ENCODE peak calls at places on chromosome 21, in seven cellular contexts. K is breast epithelium, D is RWPE2, V is GM23338, P is H1, W is lower lobe of right lung, E is lung. Z is an unnamed sample.

GRCh38 chr21:38840456-38841129 is 34.9 kb downstream of the ETS2 start:
- DNase-seq in K (no peak), D (no peak), V (no peak), P (no peak), W (no peak), E (no peak), Z (no peak)

GRCh38 chr21:17454315-17455027 is 58.4 kb upstream of the CXADR start:
- DNase-seq in K (no peak), D (peak; percentile 61), V (peak; percentile 89), P (peak; percentile 98), W (no peak), E (no peak), Z (no peak)

GRCh38 chr21:32061755-32062154 is 188.9 kb downstream of the HUNK start:
- DNase-seq in K (no peak), D (no peak), V (no peak), P (no peak), W (no peak), E (no peak), Z (no peak)

GRCh38 chr21:35849131-35849530 is 211.2 kb downstream of the SETD4 start:
- DNase-seq in K (no peak), D (no peak), V (no peak), P (no peak), W (no peak), E (no peak), Z (no peak)

GRCh38 chr21:45294509-45295291 is 7.0 kb upstream of the POFUT2 start:
- DNase-seq in K (peak; percentile 53), D (no peak), V (peak; percentile 61), P (peak; percentile 62), W (peak; percentile 64), E (peak; percentile 78), Z (no peak)

GRCh38 chr21:43712268-43712942 is 6.5 kb upstream of the PDXK start:
- DNase-seq in K (peak; percentile 76), D (peak; percentile 88), V (no peak), P (no peak), W (peak; percentile 89), E (peak; percentile 90), Z (no peak)

GRCh38 chr21:46202592-46203202 is 18.4 kb upstream of the SPATC1L start:
- DNase-seq in K (no peak), D (peak; percentile 33), V (peak; percentile 24), P (no peak), W (peak; percentile 19), E (no peak), Z (no peak)

GRCh38 chr21:31898898-31899630 is 26.2 kb downstream of the HUNK start:
- DNase-seq in K (no peak), D (no peak), V (no peak), P (no peak), W (no peak), E (no peak), Z (no peak)

GRCh38 chr21:45035477-45035848 is 38.9 kb upstream of the ADARB1 start:
- DNase-seq in K (no peak), D (no peak), V (no peak), P (no peak), W (no peak), E (no peak), Z (no peak)

GRCh38 chr21:25790122-25790951 is 55.6 kb downstream of the GABPA start:
- DNase-seq in K (no peak), D (no peak), V (peak; percentile 52), P (no peak), W (no peak), E (no peak), Z (no peak)
- H3K27ac ChIP-seq in K (no peak overlapping the region), D (no peak overlapping the region), V (no peak overlapping the region), P (no peak overlapping the region), W (no peak overlapping the region), E (no peak overlapping the region), Z (no peak overlapping the region)

GRCh38 chr21:42253466-42253865 is 34.5 kb downstream of the ABCG1 start:
- DNase-seq in K (no peak), D (no peak), V (no peak), P (no peak), W (peak; percentile 3), E (no peak), Z (no peak)
- TF ChIP-seq CTCF in K (no peak), D (no peak), V (no peak), P (no peak), W (no peak), E (no peak), Z (no peak)

DNA sequence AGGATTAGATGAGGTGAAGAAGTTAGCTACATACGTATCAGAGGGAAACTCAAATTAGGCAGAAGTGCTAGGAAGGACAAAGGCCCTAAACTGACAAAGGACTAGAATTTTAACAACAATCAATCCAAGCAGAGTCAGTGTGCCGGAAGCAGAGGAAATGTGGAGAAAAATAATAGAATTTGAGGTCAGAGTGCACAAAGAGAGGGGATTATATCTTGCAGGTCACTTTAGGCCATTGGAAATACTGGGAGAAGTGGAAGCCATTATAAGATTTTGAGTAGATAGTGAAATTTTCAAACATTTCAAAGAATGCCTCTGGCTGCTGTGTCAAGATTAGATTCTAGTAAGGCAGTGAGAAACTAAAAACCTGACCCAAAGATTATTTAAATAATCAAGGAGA is 889.2 kb upstream of the NCAM2 start:
- DNase-seq in K (no peak), D (no peak), V (no peak), P (no peak), W (no peak), E (no peak), Z (no peak)
- H3K27ac ChIP-seq in K (no peak overlapping the region), D (no peak overlapping the region), V (no peak overlapping the region), P (no peak overlapping the region), W (no peak overlapping the region), E (no peak overlapping the region), Z (no peak overlapping the region)

DNA sequence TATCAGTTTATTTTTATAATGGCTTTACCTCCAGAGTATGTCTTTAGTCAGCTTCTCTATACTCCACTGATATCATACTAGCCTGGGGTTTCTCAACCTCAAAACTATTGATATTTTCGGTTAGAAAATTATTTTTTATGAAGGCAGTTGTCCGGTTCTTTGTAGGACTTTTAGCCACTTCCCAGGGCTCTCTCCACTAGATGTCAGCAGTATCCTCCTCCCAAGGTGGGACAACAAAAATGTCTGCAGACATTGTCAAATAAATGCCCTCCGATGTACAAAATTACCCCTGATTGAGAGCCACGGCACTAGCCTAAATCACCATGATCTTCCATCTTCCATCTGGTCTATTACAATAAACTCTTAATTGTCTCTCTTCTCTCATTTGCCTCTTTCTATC is 4.1 kb upstream of the GRIK1 start:
- DNase-seq in K (no peak), D (no peak), V (peak; percentile 30), P (no peak), W (no peak), E (no peak), Z (no peak)
- TF ChIP-seq CTCF in K (no peak), D (peak; percentile 55), V (peak; percentile 58), P (peak; percentile 56), W (no peak), E (no peak), Z (no peak)

GRCh38 chr21:15014220-15014619 is 50.6 kb downstream of the NRIP1 start:
- DNase-seq in K (no peak), D (no peak), V (no peak), P (no peak), W (no peak), E (no peak), Z (no peak)
- H3K27ac ChIP-seq in K (no peak overlapping the region), D (no peak overlapping the region), V (no peak overlapping the region), P (no peak overlapping the region), W (no peak overlapping the region), E (no peak overlapping the region), Z (no peak overlapping the region)

DNA sequence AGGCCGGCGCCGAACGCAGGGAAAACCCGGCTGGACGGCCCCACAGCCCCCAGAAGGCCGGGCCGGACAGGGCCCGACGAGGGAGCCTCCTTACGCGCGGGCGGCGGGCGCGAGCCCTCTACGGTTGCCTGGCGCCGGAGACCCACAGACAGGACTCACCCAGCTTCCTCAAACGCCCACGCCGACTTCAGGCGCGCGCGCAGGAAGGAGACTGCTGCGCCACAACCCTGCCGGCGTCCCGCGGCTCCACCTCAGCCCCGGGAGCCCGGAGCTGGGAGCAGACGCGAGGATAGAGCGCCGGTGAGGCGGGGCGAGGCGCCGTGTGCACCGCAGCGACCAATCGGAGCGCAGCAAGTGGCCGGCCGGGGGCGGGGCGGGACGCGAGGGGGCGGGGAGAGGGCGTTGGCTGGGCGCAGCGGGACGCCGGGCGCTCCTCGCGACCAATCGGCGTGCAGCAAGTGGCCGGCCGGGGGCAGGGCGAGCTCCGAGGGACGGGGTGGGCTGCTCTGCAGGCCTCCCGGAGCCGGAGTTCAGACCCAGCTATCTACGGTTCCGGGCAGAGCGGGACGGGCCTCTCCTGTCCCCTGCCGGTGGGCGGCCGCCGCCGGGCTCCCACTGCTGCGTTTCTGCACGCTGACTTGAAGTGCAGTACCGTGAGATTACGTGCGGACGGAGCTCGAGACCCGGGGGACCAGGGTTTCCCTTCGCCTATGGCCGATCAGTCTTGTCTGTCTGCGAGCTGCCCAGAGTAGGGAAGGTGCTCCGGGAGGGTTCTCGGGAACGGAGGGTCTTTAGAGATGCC is at the start of gene TMEM50B:
- DNase-seq in K (peak; percentile 95), D (peak; percentile 92), V (peak; percentile 95), P (peak; percentile 95), W (peak; percentile 97), E (peak; percentile 97), Z (peak; percentile 75)
- TF ChIP-seq CTCF in K (peak; percentile 60), D (peak; percentile 41), V (peak; percentile 31), P (peak; percentile 49), W (peak; percentile 61), E (no peak), Z (peak; percentile 45)

GRCh38 chr21:34775793-34776192 is 107.0 kb downstream of the CLIC6 start:
- DNase-seq in K (peak; percentile 74), D (no peak), V (peak; percentile 21), P (no peak), W (no peak), E (no peak), Z (no peak)
- H3K27ac ChIP-seq in K (no peak overlapping the region), D (no peak overlapping the region), V (no peak overlapping the region), P (no peak overlapping the region), W (no peak overlapping the region), E (no peak overlapping the region), Z (no peak overlapping the region)

GRCh38 chr21:29298348-29299045 is at the start of gene BACH1:
- DNase-seq in K (peak; percentile 81), D (peak; percentile 87), V (peak; percentile 94), P (peak; percentile 93), W (peak; percentile 95), E (peak; percentile 88), Z (peak; percentile 58)
- TF ChIP-seq CTCF in K (peak; percentile 12), D (peak; percentile 83), V (no peak), P (no peak), W (peak; percentile 51), E (peak; percentile 17), Z (peak; percentile 26)